ENCODE peak calls at places on chromosomes 3 and 15, in five cellular contexts. One of them, this sample, is unnamed.

GRCh38 chr3:196569003-196569516 is 600 bp downstream of the FBXO45 start:
- DNase-seq in AG08395: peak; percentile 25
- DNase-seq in glutamatergic neuron: peak; percentile 55
- DNase-seq in EL: peak; percentile 35
- DNase-seq in HFFc6: peak; percentile 29
- DNase-seq in this sample: peak; percentile 63

GRCh38 chr15:63178034-63178433 is 11.4 kb upstream of the RAB8B start:
- DNase-seq in AG08395: no peak
- DNase-seq in EL: no peak
- DNase-seq in HFFc6: no peak
- DNase-seq in glutamatergic neuron: no peak
- DNase-seq in this sample: no peak

GRCh38 chr15:58212909-58213526 is 74.8 kb downstream of the AQP9 start:
- DNase-seq in HFFc6: peak; percentile 48
- DNase-seq in AG08395: peak; percentile 41
- DNase-seq in EL: peak; percentile 45
- DNase-seq in glutamatergic neuron: no peak
- DNase-seq in this sample: peak; percentile 64

GRCh38 chr15:48802257-48802656 is 8.6 kb downstream of the CEP152 start:
- DNase-seq in HFFc6: no peak
- DNase-seq in AG08395: no peak
- DNase-seq in glutamatergic neuron: no peak
- DNase-seq in EL: no peak
- DNase-seq in this sample: no peak

GRCh38 chr3:23600178-23600577 is 205.6 kb upstream of the UBE2E1 start:
- DNase-seq in EL: peak; percentile 95
- DNase-seq in AG08395: peak; percentile 55
- DNase-seq in glutamatergic neuron: no peak
- DNase-seq in HFFc6: peak; percentile 86
- DNase-seq in this sample: no peak

GRCh38 chr3:11764931-11765363 is 81.7 kb downstream of the TAMM41 start:
- DNase-seq in glutamatergic neuron: no peak
- DNase-seq in HFFc6: peak; percentile 73
- DNase-seq in EL: peak; percentile 62
- DNase-seq in AG08395: peak; percentile 45
- DNase-seq in this sample: no peak

GRCh38 chr15:75200765-75201608 is 695 bp upstream of the C15orf39 start:
- DNase-seq in glutamatergic neuron: no peak
- DNase-seq in EL: peak; percentile 28
- DNase-seq in AG08395: peak; percentile 21
- DNase-seq in HFFc6: no peak
- DNase-seq in this sample: peak; percentile 96

GRCh38 chr3:127709320-127710060 is 36.7 kb downstream of the ABTB1 start:
- DNase-seq in HFFc6: no peak
- DNase-seq in glutamatergic neuron: no peak
- DNase-seq in EL: peak; percentile 19
- DNase-seq in AG08395: no peak
- DNase-seq in this sample: no peak

GRCh38 chr3:178810173-178810572 is 261.4 kb downstream of the ZMAT3 start:
- DNase-seq in HFFc6: no peak
- DNase-seq in glutamatergic neuron: no peak
- DNase-seq in EL: no peak
- DNase-seq in AG08395: no peak
- DNase-seq in this sample: no peak

GRCh38 chr3:31793040-31793439 is 188.0 kb downstream of the OSBPL10 start:
- DNase-seq in HFFc6: no peak
- DNase-seq in glutamatergic neuron: no peak
- DNase-seq in EL: no peak
- DNase-seq in AG08395: no peak
- DNase-seq in this sample: no peak

GRCh38 chr3:37308247-37308646 is 133.9 kb upstream of the LRRFIP2 start:
- DNase-seq in glutamatergic neuron: no peak
- DNase-seq in AG08395: peak; percentile 23
- DNase-seq in HFFc6: peak; percentile 15
- DNase-seq in EL: peak; percentile 17
- DNase-seq in this sample: peak; percentile 18

This sample was measured in RPMI8226.